ENCODE peak calls at places on chromosomes 5 and 9, in ten cellular contexts. G is WTC11; D is right cardiac atrium; F is A673; Y is activated CD8-positive, alpha-beta memory T cell treated with anti-CD3 and anti-CD28 coated beads, Interleukin-2, amount 50 U/mL, for 4 hours; H is T-helper 1 cell; J is NCI-H226; W is fibroblast of the conjunctiva; C is amniotic stem cell; R is Ammon's horn. U is an unnamed sample.

GRCh38 chr5:95931118-95931833 is 30.4 kb downstream of the ELL2 start:
- DNase-seq in G (no peak), D (no peak), F (no peak), Y (no peak), H (no peak), J (peak), W (no peak), C (no peak), R (no peak), U (no peak)

GRCh38 chr5:2205596-2205995 is 322.9 kb upstream of the IRX4 start:
- DNase-seq in G (no peak), D (no peak), F (no peak), Y (no peak), H (no peak), J (no peak), W (no peak), C (no peak), R (no peak), U (no peak)

GRCh38 chr5:82641362-82641988 is 363.3 kb upstream of the RPS23 start:
- DNase-seq in G (no peak), D (peak), F (peak), Y (no peak), H (peak), J (peak), W (peak), C (peak), R (peak), U (peak)

GRCh38 chr5:71839049-71839834 is 120.2 kb downstream of the CARTPT start:
- DNase-seq in G (no peak), D (no peak), F (no peak), Y (no peak), H (no peak), J (no peak), W (no peak), C (no peak), R (peak), U (no peak)

GRCh38 chr5:155094455-155094854 is 80.9 kb downstream of the KIF4B start:
- DNase-seq in G (no peak), D (no peak), F (no peak), Y (no peak), H (no peak), J (no peak), W (no peak), C (no peak), R (peak), U (no peak)

GRCh38 chr5:80082731-80083114 is 47.6 kb downstream of the THBS4 start:
- DNase-seq in G (peak), D (peak), F (peak), Y (peak), H (peak), J (peak), W (peak), C (peak), R (peak), U (peak)

GRCh38 chr9:93303806-93304573 is 120.1 kb downstream of the WNK2 start:
- DNase-seq in G (peak), D (no peak), F (no peak), Y (no peak), H (no peak), J (no peak), W (no peak), C (no peak), R (no peak), U (no peak)

GRCh38 chr9:88322906-88323566 is 65.2 kb upstream of the SPIN1 start:
- DNase-seq in G (no peak), D (no peak), F (no peak), Y (peak), H (peak), J (no peak), W (no peak), C (no peak), R (peak), U (peak)

GRCh38 chr9:126986506-126986951 is 71.9 kb downstream of the RALGPS1 start:
- DNase-seq in G (no peak), D (no peak), F (no peak), Y (peak), H (peak), J (no peak), W (no peak), C (no peak), R (no peak), U (no peak)

GRCh38 chr9:114202849-114203248 is 47.5 kb downstream of the COL27A1 start:
- DNase-seq in G (no peak), D (no peak), F (no peak), Y (no peak), H (no peak), J (no peak), W (no peak), C (no peak), R (no peak), U (peak)

GRCh38 chr5:82384025-82384750 is 106.0 kb upstream of the RPS23 start:
- DNase-seq in G (no peak), D (no peak), F (no peak), Y (no peak), H (no peak), J (no peak), W (no peak), C (no peak), R (no peak), U (no peak)

GRCh38 chr5:100900796-100901731 is 2.0 kb downstream of the ST8SIA4 start:
- DNase-seq in G (peak), D (peak), F (peak), Y (peak), H (peak), J (peak), W (no peak), C (no peak), R (peak), U (peak)

U was measured in NB4.